ENCODE peak calls at places on chromosome 1, in five cellular contexts. One of them, this sample, is unnamed.
A peak's percentile ranks its signal among the peaks of the same experiment; 100 is the strongest.

GRCh38 chr1:247054992-247055415 is 23.6 kb downstream of the ZNF670 start:
- DNase-seq in AG10803: no peak
- DNase-seq in GM23338: no peak
- DNase-seq in choroid plexus epithelial cell: peak; percentile 85
- DNase-seq in NB4: no peak
- DNase-seq in this sample: no peak

GRCh38 chr1:177858222-177858894 is 111.5 kb downstream of the SEC16B start:
- DNase-seq in AG10803: peak; percentile 65
- DNase-seq in NB4: no peak
- DNase-seq in choroid plexus epithelial cell: peak; percentile 47
- DNase-seq in GM23338: no peak
- DNase-seq in this sample: no peak

GRCh38 chr1:65791396-65791795 is 1.3 kb upstream of the PDE4B start:
- DNase-seq in GM23338: no peak
- DNase-seq in choroid plexus epithelial cell: peak; percentile 70
- DNase-seq in NB4: peak; percentile 33
- DNase-seq in AG10803: peak; percentile 72
- DNase-seq in this sample: no peak

GRCh38 chr1:6599141-6599975 is 3.3 kb downstream of the KLHL21 start:
- DNase-seq in choroid plexus epithelial cell: peak; percentile 30
- DNase-seq in AG10803: peak; percentile 50
- DNase-seq in GM23338: no peak
- DNase-seq in NB4: peak; percentile 87
- DNase-seq in this sample: no peak

GRCh38 chr1:110914676-110915075 is 41.7 kb downstream of the CD53 start:
- DNase-seq in choroid plexus epithelial cell: no peak
- DNase-seq in GM23338: no peak
- DNase-seq in NB4: no peak
- DNase-seq in AG10803: no peak
- DNase-seq in this sample: no peak

GRCh38 chr1:243402868-243403267 is 147.0 kb downstream of the SDCCAG8 start:
- DNase-seq in AG10803: no peak
- DNase-seq in NB4: no peak
- DNase-seq in GM23338: no peak
- DNase-seq in choroid plexus epithelial cell: no peak
- DNase-seq in this sample: no peak

GRCh38 chr1:4395676-4396075 is 258.7 kb upstream of the AJAP1 start:
- DNase-seq in NB4: no peak
- DNase-seq in AG10803: no peak
- DNase-seq in GM23338: no peak
- DNase-seq in choroid plexus epithelial cell: no peak
- DNase-seq in this sample: peak; percentile 49

GRCh38 chr1:50700226-50701020 is 259.6 kb downstream of the FAF1 start:
- DNase-seq in NB4: no peak
- DNase-seq in GM23338: peak; percentile 94
- DNase-seq in AG10803: no peak
- DNase-seq in choroid plexus epithelial cell: no peak
- DNase-seq in this sample: no peak

GRCh38 chr1:41545996-41546938 is 61.8 kb upstream of the EDN2 start:
- DNase-seq in AG10803: peak; percentile 67
- DNase-seq in GM23338: no peak
- DNase-seq in NB4: no peak
- DNase-seq in choroid plexus epithelial cell: peak; percentile 8
- DNase-seq in this sample: peak; percentile 1

GRCh38 chr1:228736844-228737415 is 1.7 kb downstream of the RHOU start:
- DNase-seq in NB4: no peak
- DNase-seq in AG10803: no peak
- DNase-seq in choroid plexus epithelial cell: no peak
- DNase-seq in GM23338: no peak
- DNase-seq in this sample: no peak

GRCh38 chr1:6282577-6283270 is 21.8 kb upstream of the GPR153 start:
- DNase-seq in GM23338: no peak
- DNase-seq in NB4: no peak
- DNase-seq in choroid plexus epithelial cell: no peak
- DNase-seq in AG10803: no peak
- DNase-seq in this sample: no peak

DNA sequence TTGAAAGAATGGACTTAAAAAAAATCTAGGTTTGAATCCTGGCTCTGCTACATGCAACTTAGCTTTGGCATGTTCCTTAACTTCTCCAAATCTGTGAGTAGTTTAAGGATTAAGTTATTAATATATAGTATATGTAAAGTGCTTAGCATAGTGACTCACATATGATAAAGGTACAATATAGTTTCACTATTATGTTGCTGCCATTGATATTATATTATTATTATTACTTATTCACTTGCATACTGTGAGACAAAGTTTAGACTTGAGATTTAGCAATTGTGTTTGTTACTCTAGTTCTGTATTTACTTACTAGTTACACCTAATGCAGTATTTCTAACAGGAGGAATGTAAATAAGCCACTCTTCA is 25.7 kb downstream of the RGS7 start:
- DNase-seq in choroid plexus epithelial cell: no peak
- DNase-seq in NB4: no peak
- DNase-seq in GM23338: no peak
- DNase-seq in AG10803: no peak
- DNase-seq in this sample: no peak
- H3K4me3 ChIP-seq in choroid plexus epithelial cell: no peak overlapping the region
- H3K4me3 ChIP-seq in NB4: no peak overlapping the region
- H3K4me3 ChIP-seq in GM23338: no peak overlapping the region
- H3K4me3 ChIP-seq in AG10803: no peak overlapping the region
- H3K4me3 ChIP-seq in this sample: no peak overlapping the region

GRCh38 chr1:175771301-175771700 is 27.9 kb upstream of the TNR start:
- DNase-seq in GM23338: no peak
- DNase-seq in choroid plexus epithelial cell: no peak
- DNase-seq in AG10803: no peak
- DNase-seq in NB4: no peak
- DNase-seq in this sample: no peak

GRCh38 chr1:175774921-175775320 is 31.5 kb upstream of the TNR start:
- DNase-seq in choroid plexus epithelial cell: no peak
- DNase-seq in AG10803: no peak
- DNase-seq in GM23338: peak; percentile 13
- DNase-seq in NB4: no peak
- DNase-seq in this sample: no peak
- TF ChIP-seq CTCF in choroid plexus epithelial cell: no peak
- TF ChIP-seq CTCF in AG10803: no peak
- TF ChIP-seq CTCF in GM23338: no peak
- TF ChIP-seq CTCF in NB4: no peak
- TF ChIP-seq CTCF in this sample: no peak

GRCh38 chr1:35120458-35121133 is 41.4 kb downstream of the ZMYM1 start:
- DNase-seq in choroid plexus epithelial cell: peak; percentile 26
- DNase-seq in GM23338: peak; percentile 59
- DNase-seq in AG10803: peak; percentile 10
- DNase-seq in NB4: no peak
- DNase-seq in this sample: no peak
- H3K4me3 ChIP-seq in choroid plexus epithelial cell: peak overlapping the region; percentile 61
- H3K4me3 ChIP-seq in GM23338: no peak overlapping the region
- H3K4me3 ChIP-seq in AG10803: peak overlapping the region; percentile 53
- H3K4me3 ChIP-seq in NB4: no peak overlapping the region
- H3K4me3 ChIP-seq in this sample: peak overlapping the region; percentile 54

GRCh38 chr1:160546942-160547341 is 23.9 kb upstream of the SLAMF6 start:
- DNase-seq in NB4: peak; percentile 58
- DNase-seq in choroid plexus epithelial cell: no peak
- DNase-seq in AG10803: no peak
- DNase-seq in GM23338: no peak
- DNase-seq in this sample: no peak

GRCh38 chr1:160547371-160547901 is 24.4 kb upstream of the SLAMF6 start:
- DNase-seq in GM23338: no peak
- DNase-seq in AG10803: no peak
- DNase-seq in choroid plexus epithelial cell: no peak
- DNase-seq in NB4: no peak
- DNase-seq in this sample: no peak

GRCh38 chr1:160541622-160542302 is 18.7 kb upstream of the SLAMF6 start:
- DNase-seq in choroid plexus epithelial cell: peak; percentile 41
- DNase-seq in AG10803: no peak
- DNase-seq in GM23338: no peak
- DNase-seq in NB4: no peak
- DNase-seq in this sample: peak; percentile 43

GRCh38 chr1:160542303-160542945 is 19.4 kb upstream of the SLAMF6 start:
- DNase-seq in NB4: no peak
- DNase-seq in GM23338: no peak
- DNase-seq in choroid plexus epithelial cell: peak; percentile 45
- DNase-seq in AG10803: no peak
- DNase-seq in this sample: peak; percentile 62

DNA sequence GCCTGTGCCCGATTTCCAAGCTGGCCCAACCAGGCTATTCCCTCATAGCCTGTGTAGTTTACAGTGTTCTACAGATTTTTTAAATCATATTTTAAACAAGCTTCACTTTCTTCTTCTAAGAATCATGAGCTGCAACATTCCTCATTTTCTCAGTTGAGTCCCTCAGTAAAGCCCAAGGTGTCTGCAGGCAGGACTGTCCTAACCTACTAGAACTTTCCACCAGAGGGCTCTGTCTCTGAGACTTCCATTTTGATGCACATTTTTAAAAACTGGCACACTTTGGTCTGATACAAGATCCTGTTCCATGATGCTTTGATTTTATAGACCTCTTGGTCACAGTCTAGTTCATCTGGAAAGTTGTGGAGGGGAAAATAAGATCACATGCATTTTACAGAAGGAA is 21.6 kb upstream of the SLAMF6 start:
- DNase-seq in NB4: peak; percentile 56
- DNase-seq in choroid plexus epithelial cell: peak; percentile 53
- DNase-seq in GM23338: peak; percentile 39
- DNase-seq in AG10803: peak; percentile 10
- DNase-seq in this sample: no peak
- TF ChIP-seq CTCF in NB4: peak; percentile 28
- TF ChIP-seq CTCF in choroid plexus epithelial cell: peak; percentile 67
- TF ChIP-seq CTCF in GM23338: peak; percentile 61
- TF ChIP-seq CTCF in AG10803: peak; percentile 41
- TF ChIP-seq CTCF in this sample: peak; percentile 69